ENCODE peak calls at places on chromosomes 5 and 9, in ten cellular contexts. R is astrocyte of the spinal cord, W is Calu3, G is GM20000, S is HCT116, P is glutamatergic neuron, V is heart right ventricle, X is uterus, J is dorsolateral prefrontal cortex, K is tibial nerve. D is an unnamed sample.

GRCh38 chr5:173472164-173472563 is 143.9 kb upstream of the STC2 start:
- DNase-seq in X (peak), J (peak), S (peak), G (no peak), V (peak), R (peak), K (peak), W (peak), P (no peak), D (no peak)

GRCh38 chr5:170216262-170216864 is 16.4 kb upstream of the C5orf58 start:
- DNase-seq in X (no peak), W (peak), P (peak), R (peak), G (peak), K (no peak), J (no peak), V (peak), S (peak), D (no peak)

GRCh38 chr9:94758844-94759243 is 32.3 kb downstream of the AOPEP start:
- DNase-seq in P (no peak), V (no peak), X (no peak), R (no peak), W (no peak), S (no peak), G (no peak), K (no peak), J (no peak), D (no peak)

GRCh38 chr5:30103056-30104020 is 1090.1 kb upstream of the CDH6 start:
- DNase-seq in X (no peak), J (no peak), K (no peak), G (no peak), P (no peak), R (peak), V (no peak), W (no peak), S (no peak), D (no peak)

GRCh38 chr5:149063017-149063687 is at the start of gene SH3TC2:
- DNase-seq in V (peak), W (peak), G (no peak), S (peak), P (peak), K (no peak), J (peak), R (peak), X (no peak), D (no peak)

GRCh38 chr5:178288373-178289368 is 56.1 kb upstream of the PHYKPL start:
- DNase-seq in K (no peak), V (no peak), S (no peak), G (no peak), X (no peak), W (no peak), J (no peak), R (no peak), P (no peak), D (no peak)

GRCh38 chr9:81855538-81855937 is 72.7 kb upstream of the SPATA31D4 start:
- DNase-seq in W (no peak), P (no peak), S (no peak), X (no peak), R (peak), J (no peak), G (no peak), K (no peak), V (no peak), D (no peak)

GRCh38 chr5:87252283-87252605 is 15.4 kb upstream of the RASA1 start:
- DNase-seq in G (no peak), K (no peak), R (no peak), J (no peak), X (no peak), V (no peak), W (no peak), P (no peak), S (no peak), D (no peak)

GRCh38 chr5:36393656-36394438 is 92.1 kb upstream of the RANBP3L start:
- DNase-seq in S (no peak), W (no peak), G (no peak), X (no peak), R (no peak), V (no peak), K (no peak), P (no peak), J (no peak), D (no peak)

GRCh38 chr9:127197861-127198430 is 66.6 kb upstream of the GARNL3 start:
- DNase-seq in X (no peak), R (no peak), G (no peak), W (no peak), J (no peak), K (no peak), V (no peak), S (no peak), P (no peak), D (no peak)

GRCh38 chr5:38443390-38443789 is 113.1 kb downstream of the LIFR start:
- DNase-seq in K (no peak), G (no peak), P (no peak), J (no peak), W (no peak), X (no peak), R (no peak), S (no peak), V (no peak), D (no peak)

GRCh38 chr5:176648467-176649194 is 1.3 kb downstream of the TSPAN17 start:
- DNase-seq in R (no peak), P (no peak), K (no peak), V (no peak), W (no peak), J (no peak), S (no peak), G (no peak), X (no peak), D (no peak)

GRCh38 chr9:134361426-134361825 is 35.2 kb downstream of the RXRA start:
- DNase-seq in R (no peak), V (no peak), W (no peak), X (no peak), J (no peak), K (no peak), G (no peak), P (no peak), S (no peak), D (no peak)

GRCh38 chr9:134359493-134360179 is 33.4 kb downstream of the RXRA start:
- DNase-seq in G (no peak), W (no peak), V (no peak), J (no peak), K (no peak), S (no peak), R (no peak), P (no peak), X (no peak), D (no peak)

GRCh38 chr9:134358968-134359319 is 32.7 kb downstream of the RXRA start:
- DNase-seq in S (no peak), W (no peak), G (no peak), J (no peak), K (no peak), P (no peak), X (no peak), V (no peak), R (no peak), D (no peak)

GRCh38 chr9:134360897-134361296 is 34.6 kb downstream of the RXRA start:
- DNase-seq in J (no peak), G (no peak), S (no peak), W (peak), X (no peak), V (peak), P (no peak), K (no peak), R (no peak), D (no peak)

DNA sequence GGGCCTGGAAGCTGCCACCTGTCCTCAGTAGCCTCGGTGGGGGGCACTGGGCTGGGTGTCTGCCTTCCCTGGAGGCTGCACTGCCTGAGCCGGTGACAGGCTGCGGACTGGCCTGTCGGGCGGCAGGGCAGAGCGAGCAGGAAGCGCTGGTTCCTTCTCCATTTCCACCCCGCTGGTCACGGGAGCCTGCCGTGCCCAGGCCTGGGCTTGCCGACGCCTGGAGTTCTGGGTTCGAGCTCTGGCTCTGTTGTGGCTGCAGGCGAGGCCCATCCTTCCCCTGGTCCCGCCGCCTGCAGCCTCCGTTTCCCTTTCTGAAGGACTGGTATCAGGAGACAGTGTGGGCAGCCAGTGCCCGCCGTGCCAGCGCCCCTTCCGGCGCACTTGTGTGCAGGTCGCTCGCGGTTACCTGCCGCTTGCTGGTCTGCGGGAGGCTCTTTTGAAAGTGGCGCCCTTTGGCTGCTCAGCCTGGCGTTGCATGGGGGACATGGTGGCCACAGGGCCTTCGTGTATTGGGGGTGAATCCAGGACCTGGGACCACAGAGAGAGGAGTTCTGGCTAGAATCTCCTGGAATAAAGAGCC is 34.0 kb downstream of the RXRA start:
- DNase-seq in X (no peak), R (no peak), W (no peak), P (no peak), G (no peak), V (no peak), S (no peak), K (no peak), J (no peak), D (no peak)
- TF ChIP-seq CTCF in X (no peak), R (no peak), W (no peak), P (no peak), G (no peak), V (no peak), S (no peak), K (no peak), J (no peak), D (no peak)

GRCh38 chr9:87286506-87286905 is 211.2 kb upstream of the DAPK1 start:
- DNase-seq in J (no peak), K (no peak), G (no peak), V (no peak), S (no peak), W (no peak), R (no peak), X (no peak), P (no peak), D (no peak)

GRCh38 chr9:87292449-87293191 is 205.0 kb upstream of the DAPK1 start:
- DNase-seq in K (no peak), V (no peak), P (no peak), X (no peak), S (no peak), J (no peak), W (no peak), G (no peak), R (peak), D (no peak)

GRCh38 chr9:87285183-87285582 is 212.5 kb upstream of the DAPK1 start:
- DNase-seq in P (no peak), X (no peak), W (peak), K (no peak), R (no peak), V (peak), S (no peak), J (no peak), G (no peak), D (no peak)

GRCh38 chr9:87290241-87290700 is 207.4 kb upstream of the DAPK1 start:
- DNase-seq in X (no peak), V (no peak), R (no peak), W (peak), G (no peak), S (no peak), J (no peak), K (no peak), P (no peak), D (no peak)
- TF ChIP-seq CTCF in X (no peak), V (peak), R (peak), W (no peak), G (no peak), S (peak), J (no peak), K (no peak), P (no peak), D (no peak)

GRCh38 chr5:160460377-160461049 is 38.9 kb downstream of the PTTG1 start:
- DNase-seq in G (no peak), X (no peak), W (no peak), R (no peak), J (no peak), V (no peak), P (no peak), S (no peak), K (no peak), D (no peak)
- TF ChIP-seq CTCF in G (no peak), X (no peak), W (no peak), R (peak), J (no peak), V (no peak), P (no peak), S (peak), K (no peak), D (no peak)

GRCh38 chr5:32522429-32523143 is 62.8 kb upstream of the SUB1 start:
- DNase-seq in S (no peak), K (peak), V (no peak), G (no peak), W (no peak), X (peak), R (peak), P (no peak), J (no peak), D (no peak)

GRCh38 chr5:32526815-32527214 is 58.5 kb upstream of the SUB1 start:
- DNase-seq in P (no peak), J (no peak), X (no peak), V (no peak), R (no peak), S (no peak), K (no peak), G (no peak), W (no peak), D (no peak)

GRCh38 chr5:32520326-32520725 is 65.0 kb upstream of the SUB1 start:
- DNase-seq in V (no peak), K (no peak), S (no peak), J (no peak), P (no peak), W (no peak), X (no peak), G (no peak), R (no peak), D (no peak)

GRCh38 chr5:32520995-32521394 is 64.4 kb upstream of the SUB1 start:
- DNase-seq in X (no peak), G (no peak), K (no peak), W (no peak), V (no peak), P (no peak), S (no peak), R (no peak), J (no peak), D (no peak)

GRCh38 chr5:32523625-32524024 is 61.7 kb upstream of the SUB1 start:
- DNase-seq in R (no peak), X (no peak), W (peak), V (no peak), S (no peak), J (no peak), K (no peak), G (no peak), P (no peak), D (no peak)
- TF ChIP-seq CTCF in R (no peak), X (no peak), W (no peak), V (no peak), S (peak), J (no peak), K (no peak), G (no peak), P (no peak), D (peak)

GRCh38 chr5:95554647-95555548 is at the start of the genes ARSK and SKIC3:
- DNase-seq in J (peak), X (peak), V (peak), R (peak), K (peak), P (peak), S (peak), W (peak), G (peak), D (peak)
- TF ChIP-seq CTCF in J (no peak), X (peak), V (no peak), R (peak), K (peak), P (peak), S (peak), W (peak), G (no peak), D (peak)

GRCh38 chr5:62326702-62327101 is 20.7 kb downstream of the KIF2A start:
- DNase-seq in V (no peak), P (no peak), S (no peak), X (no peak), R (no peak), J (no peak), W (no peak), K (no peak), G (no peak), D (no peak)
- TF ChIP-seq CTCF in V (no peak), P (no peak), S (no peak), X (no peak), R (no peak), J (no peak), W (no peak), K (no peak), G (no peak), D (no peak)

GRCh38 chr5:151072234-151073025 is 8.4 kb downstream of the TNIP1 start:
- DNase-seq in X (no peak), P (no peak), W (peak), G (no peak), S (no peak), R (peak), V (no peak), J (no peak), K (no peak), D (no peak)
- TF ChIP-seq CTCF in X (no peak), P (no peak), W (no peak), G (no peak), S (no peak), R (no peak), V (no peak), J (no peak), K (no peak), D (no peak)

DNA sequence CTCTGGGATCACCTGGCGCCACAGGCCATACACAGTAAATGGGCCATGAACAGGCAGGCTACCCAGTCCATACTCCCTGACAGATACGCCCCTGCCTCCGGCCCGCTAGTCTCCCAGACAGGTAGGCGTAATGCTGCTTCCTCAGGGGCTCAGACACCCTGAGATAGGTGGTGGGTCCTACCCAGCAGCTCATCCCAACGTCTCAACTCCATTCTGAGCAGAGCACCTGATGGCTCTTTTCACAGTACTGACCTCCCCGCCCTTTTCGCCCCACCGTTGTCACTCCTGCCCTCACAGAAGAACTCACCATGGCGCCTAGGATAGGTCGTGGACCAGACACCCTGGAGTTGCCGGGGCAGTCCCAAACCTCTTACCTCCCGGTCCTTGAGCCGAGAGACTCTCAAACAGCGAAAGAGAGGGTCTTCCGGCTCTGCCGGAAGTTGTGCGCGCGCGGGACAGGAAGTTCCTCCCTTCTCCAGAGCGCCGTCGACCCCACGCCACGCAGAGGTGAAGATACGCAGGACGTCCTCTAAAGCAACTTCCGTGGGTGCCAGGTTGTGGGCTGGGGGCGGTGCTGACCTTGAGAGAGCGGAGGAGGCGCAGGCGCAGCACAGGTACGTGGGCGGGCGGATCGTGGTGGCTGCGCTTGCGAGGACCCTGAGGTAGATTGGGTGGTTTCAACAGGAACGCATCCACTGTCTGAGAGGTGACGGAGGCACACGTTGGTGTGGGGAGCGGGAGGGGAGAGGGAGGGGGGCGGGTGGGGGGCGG is at the start of gene TMEM161B:
- DNase-seq in W (peak), V (peak), R (peak), X (peak), G (peak), S (peak), P (peak), J (peak), K (peak), D (peak)
- TF ChIP-seq CTCF in W (no peak), V (no peak), R (no peak), X (peak), G (no peak), S (no peak), P (no peak), J (no peak), K (no peak), D (no peak)

D was measured in GM10248.